ENCODE peak calls at places on chromosomes 1 and 21, in eight cellular contexts. P is AG04450; X is left cardiac atrium; M is iris pigment epithelial cell; D is stimulated activated CD8-positive, alpha-beta memory T cell treated with anti-CD3 and anti-CD28 coated beads, Interleukin-15, amount 100 ng/mL, for 48 hours; E is OCI-LY7; Y is T-helper 1 cell; A is T-helper 9 cell. C is an unnamed sample.
A peak's percentile ranks its signal among the peaks of the same experiment; 100 is the strongest.

GRCh38 chr1:219993554-219994433 is 52.5 kb downstream of the EPRS1 start:
- DNase-seq in P (no peak), X (no peak), M (peak; percentile 19), D (no peak), E (no peak), Y (no peak), A (no peak), C (no peak)

GRCh38 chr1:152743371-152744145 is 14.3 kb upstream of the KPRP start:
- DNase-seq in P (no peak), X (no peak), M (no peak), D (no peak), E (no peak), Y (no peak), A (no peak), C (no peak)

GRCh38 chr1:238606896-238607295 is 716.2 kb upstream of the ZP4 start:
- DNase-seq in P (no peak), X (no peak), M (peak; percentile 94), D (no peak), E (no peak), Y (no peak), A (no peak), C (peak; percentile 90)

GRCh38 chr1:92461364-92462097 is 25.2 kb downstream of the GFI1 start:
- DNase-seq in P (no peak), X (no peak), M (no peak), D (no peak), E (peak; percentile 42), Y (peak; percentile 27), A (no peak), C (no peak)

GRCh38 chr1:19735419-19736127 is 64.1 kb downstream of the TMCO4 start:
- DNase-seq in P (peak; percentile 83), X (peak; percentile 66), M (peak; percentile 96), D (no peak), E (no peak), Y (no peak), A (no peak), C (peak; percentile 89)

GRCh38 chr1:109719337-109719837 is 7.3 kb downstream of the GSTM5 start:
- DNase-seq in P (no peak), X (no peak), M (peak; percentile 52), D (no peak), E (no peak), Y (peak; percentile 8), A (no peak), C (peak; percentile 50)

GRCh38 chr21:37863842-37864241 is 52.4 kb downstream of the KCNJ6 start:
- DNase-seq in P (no peak), X (no peak), M (peak; percentile 92), D (peak; percentile 3), E (no peak), Y (no peak), A (no peak), C (peak; percentile 91)

GRCh38 chr1:154327466-154328317 is 2.4 kb downstream of the ATP8B2 start:
- DNase-seq in P (no peak), X (no peak), M (no peak), D (no peak), E (peak; percentile 57), Y (peak; percentile 55), A (no peak), C (no peak)

GRCh38 chr1:51837243-51837642 is 41.3 kb downstream of the NRDC start:
- DNase-seq in P (no peak), X (no peak), M (no peak), D (no peak), E (no peak), Y (no peak), A (no peak), C (no peak)

GRCh38 chr1:16249838-16250241 is 12.9 kb upstream of the CPLANE2 start:
- DNase-seq in P (no peak), X (peak; percentile 48), M (peak; percentile 91), D (no peak), E (no peak), Y (no peak), A (no peak), C (peak; percentile 98)

GRCh38 chr1:46399307-46399706 is 5.2 kb downstream of the FAAH start:
- DNase-seq in P (no peak), X (no peak), M (no peak), D (no peak), E (peak; percentile 65), Y (no peak), A (no peak), C (no peak)

GRCh38 chr1:223102797-223103533 is 40.1 kb downstream of the TLR5 start:
- DNase-seq in P (no peak), X (no peak), M (no peak), D (no peak), E (no peak), Y (no peak), A (no peak), C (no peak)

GRCh38 chr1:155126494-155127104 is 1.1 kb upstream of the EFNA1 start:
- DNase-seq in P (no peak), X (peak; percentile 46), M (peak; percentile 44), D (no peak), E (no peak), Y (peak; percentile 32), A (peak; percentile 11), C (peak; percentile 21)

GRCh38 chr1:156419863-156420208 is 50.8 kb downstream of the RHBG start:
- DNase-seq in P (no peak), X (no peak), M (no peak), D (peak; percentile 24), E (peak; percentile 44), Y (no peak), A (peak; percentile 15), C (no peak)